ENCODE peak calls at places on chromosomes 16 and 17, in ten cellular contexts. G is BE2C; O is anterior cingulate cortex; J is T-helper 2 cell; N is endothelial cell; D is stimulated activated CD4-positive, alpha-beta T cell treated with anti-CD3 and anti-CD28 coated beads, Interleukin-2, amount 100 ng/mL, for 48 hours; Z is neural crest cell; I is GM12892; B is MV-4-11; M is cardiac muscle cell. L is an unnamed sample.

GRCh38 chr16:1492923-1493745 is at the start of gene TELO2:
- DNase-seq in N (peak), B (peak), O (peak), J (peak), D (peak), Z (peak), M (peak), G (peak), I (peak), L (peak)

GRCh38 chr16:54411555-54411954 is 125.0 kb upstream of the IRX3 start:
- DNase-seq in Z (no peak), O (no peak), D (no peak), I (no peak), M (peak), G (no peak), B (no peak), N (peak), J (no peak), L (no peak)

GRCh38 chr16:4350365-4350786 is 745 bp downstream of the PAM16 start:
- DNase-seq in D (peak), J (no peak), G (no peak), O (no peak), N (no peak), M (no peak), Z (no peak), I (no peak), B (no peak), L (no peak)

GRCh38 chr16:21260870-21261791 is 17.0 kb downstream of the CRYM start:
- DNase-seq in G (peak), J (no peak), N (no peak), B (no peak), D (no peak), M (no peak), Z (no peak), O (no peak), I (no peak), L (peak)

GRCh38 chr17:5181509-5182305 is 10.0 kb downstream of the ZNF594 start:
- DNase-seq in M (no peak), J (no peak), G (no peak), Z (no peak), B (no peak), I (no peak), O (no peak), N (no peak), D (no peak), L (no peak)

GRCh38 chr16:70696368-70696767 is 10.5 kb upstream of the MTSS2 start:
- DNase-seq in B (no peak), D (no peak), M (no peak), I (no peak), G (no peak), Z (no peak), O (no peak), J (no peak), N (no peak), L (no peak)

GRCh38 chr16:59605706-59606105 is 871.6 kb upstream of the GOT2 start:
- DNase-seq in O (no peak), G (no peak), M (no peak), I (no peak), Z (no peak), D (no peak), J (no peak), N (no peak), B (peak), L (no peak)

GRCh38 chr16:14223632-14224031 is 152.5 kb downstream of the MRTFB start:
- DNase-seq in D (no peak), J (no peak), M (no peak), I (no peak), O (no peak), Z (no peak), B (no peak), N (no peak), G (no peak), L (no peak)

GRCh38 chr17:67390646-67391480 is 13.8 kb downstream of the PITPNC1 start:
- DNase-seq in D (peak), J (peak), Z (no peak), O (peak), N (no peak), B (peak), G (no peak), M (no peak), I (no peak), L (peak)

GRCh38 chr17:72151565-72152391 is 31.0 kb downstream of the SOX9 start:
- DNase-seq in G (peak), M (no peak), I (no peak), B (no peak), N (no peak), J (no peak), Z (no peak), O (peak), D (no peak), L (no peak)

GRCh38 chr16:54932737-54933254 is 2.1 kb downstream of the IRX5 start:
- DNase-seq in O (no peak), I (no peak), Z (peak), N (peak), B (no peak), G (no peak), J (no peak), M (peak), D (no peak), L (no peak)

L was measured in GM04503.